ENCODE peak calls at places on chromosomes 11 and 22, in six cellular contexts. X, C, J, G, H and Z are unnamed samples.

GRCh38 chr22:20964799-20965103 is 2.3 kb upstream of the AIFM3 start:
- DNase-seq in X (no peak), C (no peak), J (no peak), G (no peak), H (no peak), Z (no peak)

GRCh38 chr22:50604623-50605348 is 4.2 kb downstream of the MAPK8IP2 start:
- DNase-seq in X (no peak), C (no peak), J (no peak), G (peak), H (no peak), Z (no peak)

GRCh38 chr11:13053255-13053917 is 44.3 kb downstream of the RASSF10 start:
- DNase-seq in X (no peak), C (peak), J (no peak), G (no peak), H (no peak), Z (no peak)

GRCh38 chr11:71304491-71304890 is 52.1 kb upstream of the SHANK2 start:
- DNase-seq in X (no peak), C (no peak), J (no peak), G (peak), H (no peak), Z (no peak)

GRCh38 chr11:73532310-73532709 is 65.6 kb downstream of the FAM168A start:
- DNase-seq in X (peak), C (no peak), J (no peak), G (no peak), H (no peak), Z (no peak)

GRCh38 chr11:104609297-104609696 is 289.0 kb downstream of the CASP12 start:
- DNase-seq in X (peak), C (peak), J (peak), G (no peak), H (peak), Z (no peak)

GRCh38 chr11:20626279-20626678 is 26.9 kb downstream of the SLC6A5 start:
- DNase-seq in X (no peak), C (no peak), J (no peak), G (no peak), H (no peak), Z (no peak)

GRCh38 chr22:39215430-39216142 is 29.2 kb downstream of the PDGFB start:
- DNase-seq in X (no peak), C (peak), J (no peak), G (peak), H (no peak), Z (no peak)

GRCh38 chr11:19370100-19370861 is 129.5 kb upstream of the E2F8 start:
- DNase-seq in X (peak), C (peak), J (peak), G (peak), H (no peak), Z (peak)

GRCh38 chr11:47372422-47372821 is 5.9 kb downstream of the SPI1 start:
- DNase-seq in X (no peak), C (no peak), J (no peak), G (no peak), H (no peak), Z (no peak)

GRCh38 chr11:121089566-121089965 is 11.5 kb upstream of the TECTA start:
- DNase-seq in X (no peak), C (no peak), J (no peak), G (no peak), H (no peak), Z (no peak)

GRCh38 chr11:17314232-17314547 is 37.4 kb upstream of the NCR3LG1 start:
- DNase-seq in X (peak), C (no peak), J (peak), G (no peak), H (no peak), Z (peak)

GRCh38 chr11:65429724-65430405 is 7.3 kb downstream of the NEAT1 start:
- DNase-seq in X (peak), C (no peak), J (peak), G (peak), H (no peak), Z (no peak)

GRCh38 chr22:32322986-32323385 is 34.7 kb upstream of the RFPL3 start:
- DNase-seq in X (no peak), C (no peak), J (no peak), G (no peak), H (no peak), Z (no peak)

GRCh38 chr11:20042717-20043392 is 117.4 kb downstream of the DBX1 start:
- DNase-seq in X (no peak), C (no peak), J (no peak), G (no peak), H (no peak), Z (no peak)

GRCh38 chr11:116275634-116276033 is 497.2 kb downstream of the BUD13 start:
- DNase-seq in X (peak), C (peak), J (peak), G (no peak), H (no peak), Z (no peak)

GRCh38 chr22:33860386-33860785 is 59.9 kb downstream of the LARGE1 start:
- DNase-seq in X (no peak), C (no peak), J (no peak), G (no peak), H (no peak), Z (no peak)

GRCh38 chr22:48366591-48366990 is 1461.1 kb downstream of the BRD1 start:
- DNase-seq in X (no peak), C (no peak), J (no peak), G (peak), H (no peak), Z (no peak)

GRCh38 chr22:42381152-42381551 is 51.1 kb downstream of the NFAM1 start:
- DNase-seq in X (no peak), C (no peak), J (no peak), G (no peak), H (no peak), Z (no peak)

GRCh38 chr22:42397332-42398246 is 34.6 kb downstream of the NFAM1 start:
- DNase-seq in X (no peak), C (no peak), J (no peak), G (peak), H (no peak), Z (no peak)

GRCh38 chr11:36296925-36297604 is 977 bp downstream of the PRR5L start:
- DNase-seq in X (peak), C (no peak), J (peak), G (no peak), H (no peak), Z (no peak)

GRCh38 chr22:38075105-38075825 is 8.7 kb downstream of the SLC16A8 start:
- DNase-seq in X (no peak), C (no peak), J (no peak), G (no peak), H (no peak), Z (no peak)

GRCh38 chr11:88348870-88349269 is 11.3 kb upstream of the CTSC start:
- DNase-seq in X (peak), C (no peak), J (no peak), G (no peak), H (no peak), Z (no peak)

GRCh38 chr11:88259431-88259830 is 78.1 kb downstream of the CTSC start:
- DNase-seq in X (no peak), C (no peak), J (no peak), G (no peak), H (no peak), Z (no peak)

GRCh38 chr22:48947636-48948035 is 880.0 kb downstream of the BRD1 start:
- DNase-seq in X (no peak), C (no peak), J (no peak), G (peak), H (no peak), Z (no peak)

GRCh38 chr22:27105142-27106025 is 448.0 kb downstream of the MIAT start:
- DNase-seq in X (peak), C (no peak), J (peak), G (peak), H (no peak), Z (no peak)

GRCh38 chr11:114092478-114092877 is 33.0 kb downstream of the ZBTB16 start:
- DNase-seq in X (no peak), C (no peak), J (no peak), G (no peak), H (no peak), Z (no peak)
- H3K27ac ChIP-seq in X (no peak), C (no peak), J (no peak), G (peak), H (peak), Z (no peak)

GRCh38 chr11:101555366-101555765 is 28.4 kb downstream of the TRPC6 start:
- DNase-seq in X (no peak), C (no peak), J (no peak), G (no peak), H (no peak), Z (no peak)

GRCh38 chr11:101553891-101554292 is 29.9 kb downstream of the TRPC6 start:
- DNase-seq in X (peak), C (no peak), J (no peak), G (no peak), H (no peak), Z (no peak)

GRCh38 chr11:101552893-101553292 is 30.9 kb downstream of the TRPC6 start:
- DNase-seq in X (no peak), C (no peak), J (no peak), G (no peak), H (no peak), Z (no peak)
- H3K27ac ChIP-seq in X (no peak), C (no peak), J (no peak), G (no peak), H (no peak), Z (no peak)

GRCh38 chr11:64096835-64097234 is 61.1 kb downstream of the FLRT1 start:
- DNase-seq in X (no peak), C (no peak), J (no peak), G (no peak), H (no peak), Z (no peak)
- H3K27ac ChIP-seq in X (no peak), C (no peak), J (no peak), G (peak), H (peak), Z (no peak)

GRCh38 chr11:2209370-2209801 is 37.8 kb upstream of the TH start:
- DNase-seq in X (no peak), C (no peak), J (no peak), G (peak), H (no peak), Z (no peak)

GRCh38 chr11:2207212-2207611 is 35.6 kb upstream of the TH start:
- DNase-seq in X (no peak), C (no peak), J (no peak), G (peak), H (no peak), Z (no peak)

GRCh38 chr11:2209900-2210321 is 38.3 kb upstream of the TH start:
- DNase-seq in X (no peak), C (no peak), J (no peak), G (peak), H (no peak), Z (no peak)

GRCh38 chr11:2207773-2208621 is 36.4 kb upstream of the TH start:
- DNase-seq in X (no peak), C (no peak), J (no peak), G (peak), H (no peak), Z (no peak)

GRCh38 chr11:2208691-2209369 is 37.2 kb upstream of the TH start:
- DNase-seq in X (no peak), C (no peak), J (no peak), G (peak), H (no peak), Z (no peak)
- H3K27ac ChIP-seq in X (no peak), C (no peak), J (no peak), G (no peak), H (no peak), Z (no peak)

GRCh38 chr11:69167130-69167915 is 11.6 kb downstream of the SMIM38 start:
- DNase-seq in X (no peak), C (no peak), J (no peak), G (no peak), H (no peak), Z (no peak)
- H3K27ac ChIP-seq in X (no peak), C (no peak), J (no peak), G (peak), H (no peak), Z (no peak)

GRCh38 chr11:57456960-57457642 is 3.2 kb upstream of the RTN4RL2 start:
- DNase-seq in X (peak), C (peak), J (peak), G (peak), H (peak), Z (no peak)
- H3K27ac ChIP-seq in X (no peak), C (no peak), J (no peak), G (no peak), H (no peak), Z (no peak)

GRCh38 chr11:75160328-75160757 is 9.4 kb downstream of the SLCO2B1 start:
- DNase-seq in X (no peak), C (no peak), J (no peak), G (no peak), H (no peak), Z (no peak)
- H3K27ac ChIP-seq in X (no peak), C (no peak), J (no peak), G (peak), H (peak), Z (no peak)